ENCODE peak calls at places on chromosomes 6 and 20, in eight cellular contexts. I is right atrium auricular region, J is heart right ventricle, Q is testis, F is esophagus muscularis mucosa, R is tibial artery, Y is GM23338, U is endodermal cell. S is an unnamed sample. For H3K27me3, the result is how much of the 10 kb centered on the place peaks cover.

GRCh38 chr6:106281088-106281487 is 44.5 kb downstream of the ATG5 start:
- DNase-seq in Q (no peak), J (no peak), F (no peak), Y (no peak), I (no peak), R (no peak), U (no peak), S (no peak)

GRCh38 chr6:152471459-152472070 is 165.6 kb downstream of the SYNE1 start:
- DNase-seq in I (no peak), F (no peak), R (no peak), J (no peak), Y (no peak), U (no peak), Q (no peak), S (no peak)

GRCh38 chr6:76852776-76853175 is 610.5 kb downstream of the HTR1B start:
- DNase-seq in I (no peak), F (no peak), Y (no peak), J (no peak), R (no peak), U (no peak), Q (no peak), S (no peak)

GRCh38 chr20:44736170-44737021 is 9.3 kb upstream of the KCNK15 start:
- DNase-seq in Q (peak), F (no peak), J (peak), R (no peak), Y (peak), I (peak), U (peak), S (peak)

GRCh38 chr6:63307581-63308246 is 12.1 kb downstream of the LGSN start:
- DNase-seq in F (no peak), I (no peak), Q (no peak), Y (peak), R (no peak), U (peak), J (no peak), S (peak)

GRCh38 chr20:45459606-45460005 is 9.9 kb upstream of the WFDC2 start:
- DNase-seq in J (no peak), F (no peak), Q (no peak), U (no peak), Y (no peak), I (no peak), R (no peak), S (no peak)

GRCh38 chr20:43662943-43663655 is 3.8 kb upstream of the MYBL2 start:
- DNase-seq in U (peak), Y (no peak), J (no peak), I (no peak), Q (no peak), R (no peak), F (no peak), S (no peak)

GRCh38 chr6:44439270-44440045 is 52.0 kb downstream of the CDC5L start:
- DNase-seq in I (no peak), Q (no peak), F (no peak), J (no peak), U (no peak), Y (no peak), R (no peak), S (no peak)

GRCh38 chr20:38674178-38675133 is 49.8 kb upstream of the SLC32A1 start:
- DNase-seq in Q (peak), R (no peak), Y (peak), F (no peak), J (peak), I (no peak), U (peak), S (peak)

DNA sequence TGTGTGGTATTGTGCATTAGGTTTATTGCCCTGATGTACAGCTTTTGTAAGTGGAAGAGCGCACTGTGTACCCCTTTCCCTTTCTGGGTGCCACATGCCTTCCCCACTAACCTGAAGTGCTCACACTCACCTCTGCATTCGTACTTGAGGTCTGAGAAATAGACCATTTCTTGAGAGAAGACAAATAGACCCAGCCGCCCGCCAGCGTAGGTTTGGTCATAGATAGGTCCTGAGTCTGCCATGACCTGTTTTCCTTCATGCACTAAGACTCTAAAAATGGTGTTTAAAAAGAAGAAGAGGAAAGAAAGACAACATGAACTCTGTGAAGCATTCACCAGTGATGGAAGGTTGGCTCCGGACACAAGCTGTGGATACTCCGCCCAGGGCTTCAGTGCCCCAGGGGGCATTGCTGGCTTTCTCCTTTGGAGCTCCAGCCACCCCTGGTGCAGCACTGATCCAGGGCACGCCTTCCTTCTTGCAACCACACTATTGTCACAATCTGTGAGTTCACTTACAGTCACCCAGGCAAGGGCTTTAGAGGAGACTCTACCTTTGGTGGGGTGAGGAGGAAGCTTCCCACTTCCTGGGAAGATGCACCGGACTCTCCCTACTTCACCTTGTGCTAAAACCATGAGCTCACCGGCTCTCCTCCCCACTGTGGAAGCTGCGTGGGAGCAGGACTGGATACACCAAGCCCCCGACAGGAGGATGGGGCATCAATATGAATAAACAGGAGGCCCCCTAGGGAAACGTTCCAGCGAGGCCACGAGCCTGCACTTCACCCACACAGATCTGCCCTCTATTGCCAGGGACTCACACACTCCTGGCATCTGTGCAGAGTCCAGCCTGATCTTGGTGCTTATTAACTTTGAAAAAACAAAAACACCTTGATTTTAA is 33.3 kb downstream of the THBS2 start:
- DNase-seq in I (no peak), R (no peak), Y (no peak), J (no peak), F (peak), Q (no peak), U (no peak), S (peak)
- H3K27me3 ChIP-seq in I (under half), R (under half), Y (under half), J (under half), F (under half), Q (under half), U (under half), S (under half)

GRCh38 chr20:7708782-7709181 is 231.5 kb downstream of the HAO1 start:
- DNase-seq in U (no peak), R (no peak), F (no peak), I (no peak), Q (no peak), Y (no peak), J (no peak), S (no peak)
- H3K27me3 ChIP-seq in U (under half), R (under half), F (under half), I (under half), Q (under half), Y (under half), J (under half), S (under half)

DNA sequence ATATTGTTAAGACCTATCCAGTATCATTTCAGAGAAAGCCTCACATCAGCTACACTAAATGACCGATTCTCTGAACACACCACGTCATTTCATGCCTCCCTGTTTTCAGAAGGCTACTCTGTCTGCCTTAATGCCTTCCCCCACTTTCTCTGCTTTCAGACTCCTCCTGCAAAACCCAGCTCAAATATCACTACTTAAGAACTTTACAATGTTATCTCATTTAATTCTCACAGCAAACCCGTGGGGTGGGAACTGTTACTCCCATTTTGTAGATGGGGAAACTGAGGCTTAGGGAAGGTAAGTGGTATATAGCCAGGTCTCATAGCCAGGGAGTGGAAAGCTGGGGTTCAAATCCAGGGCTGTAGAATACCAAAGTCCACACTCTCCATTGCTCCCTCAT is 2.8 kb downstream of the CYP24A1 start:
- DNase-seq in F (no peak), J (no peak), R (no peak), U (no peak), I (no peak), Y (no peak), Q (no peak), S (no peak)
- H3K27me3 ChIP-seq in F (half or more), J (under half), R (under half), U (half or more), I (under half), Y (half or more), Q (under half), S (half or more)

DNA sequence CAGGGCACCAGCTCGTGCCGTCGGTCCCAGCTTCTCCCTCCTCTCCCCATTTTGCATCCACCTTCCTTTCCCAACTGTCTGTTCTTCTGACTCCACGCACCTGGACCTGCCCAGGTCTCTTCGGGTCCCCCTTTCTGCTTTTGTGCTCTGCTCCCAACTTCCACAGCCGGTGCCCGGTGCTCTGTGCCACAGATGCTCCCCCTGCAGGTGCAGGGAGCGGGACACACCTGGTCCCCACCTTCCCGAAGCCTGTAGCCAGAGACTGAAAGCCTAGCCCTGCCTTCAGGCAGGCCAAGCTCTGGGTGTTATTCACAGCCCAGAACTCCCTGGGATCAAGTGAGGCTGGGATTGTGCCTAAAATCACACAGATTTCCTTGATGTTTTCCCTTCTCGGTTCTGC is 24.6 kb upstream of the BMP7 start:
- DNase-seq in F (no peak), Y (peak), I (no peak), J (no peak), R (no peak), Q (no peak), U (peak), S (peak)
- H3K27me3 ChIP-seq in F (under half), Y (under half), I (under half), J (under half), R (under half), Q (under half), U (under half), S (under half)

DNA sequence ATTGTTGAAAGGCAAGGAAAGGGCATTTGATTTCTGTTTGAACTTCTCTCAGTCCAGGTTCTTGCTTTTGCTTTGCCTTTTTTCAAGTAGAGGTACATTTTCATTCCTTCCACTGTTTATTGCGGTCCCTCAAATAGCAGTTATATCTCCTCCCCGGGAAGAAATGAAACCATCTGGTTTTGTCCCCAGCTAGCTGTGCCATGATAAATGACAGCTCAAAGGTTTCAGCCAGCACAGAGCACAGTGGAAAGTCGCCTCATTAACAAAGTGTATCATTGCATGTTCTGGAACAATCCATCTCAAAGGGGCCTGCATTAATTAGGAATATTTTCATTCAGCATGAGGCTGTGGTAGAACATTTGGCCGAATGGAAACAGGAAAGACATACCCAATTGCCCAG is 145.9 kb downstream of the EDN3 start:
- DNase-seq in J (no peak), Q (no peak), R (no peak), Y (no peak), F (no peak), I (no peak), U (no peak), S (no peak)
- H3K27me3 ChIP-seq in J (under half), Q (under half), R (under half), Y (under half), F (half or more), I (under half), U (under half), S (under half)

GRCh38 chr6:134138226-134138975 is 86.0 kb upstream of the SLC2A12 start:
- DNase-seq in Q (no peak), J (no peak), U (no peak), I (no peak), R (no peak), Y (no peak), F (no peak), S (no peak)
- H3K27me3 ChIP-seq in Q (under half), J (under half), U (under half), I (under half), R (under half), Y (under half), F (under half), S (under half)

DNA sequence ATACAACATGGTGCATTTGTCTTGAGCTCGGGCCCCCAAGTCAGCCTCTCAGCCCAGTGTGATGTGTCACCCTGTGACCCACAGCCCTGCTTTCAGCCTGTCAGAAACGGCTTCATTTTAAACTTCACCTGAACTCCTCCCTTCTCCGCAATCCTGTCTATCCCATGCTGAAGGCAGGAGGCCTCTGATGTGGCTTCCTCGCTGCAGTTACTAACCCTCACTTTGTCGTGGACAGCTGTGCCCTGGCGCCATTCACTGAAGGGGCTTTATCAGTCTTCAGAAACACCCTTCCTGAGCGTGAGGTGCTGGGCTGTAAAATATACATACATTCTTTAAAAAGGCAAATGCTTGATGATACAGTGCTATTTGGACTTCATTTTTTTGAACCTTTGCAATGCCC is 7.9 kb upstream of the ENTPD6 start:
- DNase-seq in R (no peak), I (no peak), J (no peak), F (no peak), Y (no peak), U (no peak), Q (no peak), S (no peak)
- H3K27me3 ChIP-seq in R (under half), I (under half), J (under half), F (under half), Y (under half), U (under half), Q (under half), S (under half)

GRCh38 chr6:4781967-4782537 is 5.8 kb downstream of the CDYL start:
- DNase-seq in Y (no peak), J (no peak), I (no peak), Q (no peak), R (no peak), F (no peak), U (no peak), S (no peak)
- H3K27me3 ChIP-seq in Y (half or more), J (under half), I (under half), Q (under half), R (under half), F (under half), U (under half), S (under half)